ENCODE peak calls at places on chromosomes 7 and 10, in eight cellular contexts. L, Y, E, W, D, I, U and Z are unnamed samples.

GRCh38 chr10:129106314-129106713 is 360.7 kb upstream of the MGMT start:
- DNase-seq in D (no peak), E (no peak), Y (no peak), U (no peak), W (no peak), I (no peak), L (no peak), Z (no peak)

GRCh38 chr7:2607913-2608899 is 23.6 kb upstream of the TTYH3 start:
- DNase-seq in D (no peak), W (no peak), U (no peak), E (no peak), I (no peak), Y (no peak), L (no peak), Z (no peak)

GRCh38 chr10:70532554-70533188 is 54.1 kb downstream of the PALD1 start:
- DNase-seq in U (no peak), E (no peak), W (no peak), Y (no peak), I (no peak), L (no peak), D (no peak), Z (no peak)

GRCh38 chr10:48897438-48897790 is 42.2 kb downstream of the LRRC18 start:
- DNase-seq in Y (no peak), D (no peak), W (no peak), I (no peak), U (no peak), L (no peak), E (no peak), Z (no peak)

GRCh38 chr10:93190377-93190776 is 116.7 kb downstream of the CYP26A1 start:
- DNase-seq in Y (no peak), D (no peak), U (no peak), L (no peak), E (no peak), I (no peak), W (no peak), Z (no peak)

GRCh38 chr10:127117125-127117524 is 79.3 kb downstream of the INSYN2A start:
- DNase-seq in D (no peak), Y (peak; percentile 30), E (no peak), L (no peak), U (peak; percentile 50), I (no peak), W (peak; percentile 64), Z (peak; percentile 13)

GRCh38 chr7:139075871-139076686 is 33.4 kb downstream of the ZC3HAV1 start:
- DNase-seq in U (no peak), W (no peak), L (no peak), I (no peak), Y (no peak), E (no peak), D (no peak), Z (no peak)

GRCh38 chr10:47413531-47414226 is 29.6 kb upstream of the ZNF488 start:
- DNase-seq in U (no peak), E (no peak), D (no peak), Y (no peak), L (no peak), W (no peak), I (no peak), Z (no peak)

GRCh38 chr7:96080021-96080420 is 241.9 kb downstream of the SLC25A13 start:
- DNase-seq in Y (no peak), L (no peak), U (peak; percentile 2), D (peak; percentile 78), E (no peak), W (peak; percentile 37), I (no peak), Z (no peak)

GRCh38 chr10:69974551-69975155 is 78.0 kb upstream of the MACROH2A2 start:
- DNase-seq in Y (peak; percentile 92), I (no peak), L (no peak), W (peak; percentile 91), D (peak; percentile 54), E (no peak), U (no peak), Z (peak; percentile 67)

GRCh38 chr7:128351296-128352123 is 7.8 kb upstream of the RBM28 start:
- DNase-seq in U (no peak), Y (no peak), W (no peak), D (no peak), I (no peak), E (no peak), L (no peak), Z (no peak)

GRCh38 chr7:131488361-131488760 is 68.1 kb downstream of the PODXL start:
- DNase-seq in I (no peak), U (no peak), W (no peak), E (no peak), Y (no peak), L (no peak), D (no peak), Z (no peak)

GRCh38 chr10:131027256-131027655 is 284.3 kb downstream of the TCERG1L start:
- DNase-seq in W (no peak), E (no peak), Y (no peak), D (no peak), L (no peak), I (no peak), U (no peak), Z (no peak)

GRCh38 chr7:95766086-95766485 is 6.3 kb upstream of the DYNC1I1 start:
- DNase-seq in W (no peak), Y (no peak), L (no peak), I (no peak), D (no peak), E (no peak), U (no peak), Z (no peak)

GRCh38 chr10:58921366-58921947 is 255.0 kb upstream of the PHYHIPL start:
- DNase-seq in U (no peak), L (no peak), I (no peak), E (no peak), D (no peak), Y (no peak), W (no peak), Z (no peak)

GRCh38 chr10:10794776-10795175 is 222.9 kb upstream of the CELF2 start:
- DNase-seq in D (no peak), E (no peak), W (peak; percentile 83), L (no peak), U (peak; percentile 94), I (no peak), Y (no peak), Z (no peak)

GRCh38 chr10:63548860-63549259 is 27.7 kb downstream of the REEP3 start:
- DNase-seq in U (no peak), Y (no peak), W (no peak), E (no peak), I (no peak), D (no peak), L (no peak), Z (no peak)

GRCh38 chr7:105246195-105247078 is 142.3 kb downstream of the SRPK2 start:
- DNase-seq in U (no peak), D (peak; percentile 34), W (no peak), E (no peak), L (no peak), I (no peak), Y (no peak), Z (no peak)

GRCh38 chr10:36393800-36394199 is 731.6 kb upstream of the ANKRD30A start:
- DNase-seq in L (no peak), U (no peak), D (no peak), Y (no peak), I (no peak), W (no peak), E (no peak), Z (no peak)

GRCh38 chr10:73909716-73910115 is 1.2 kb upstream of the PLAU start:
- DNase-seq in E (no peak), W (no peak), I (no peak), L (no peak), U (no peak), D (no peak), Y (no peak), Z (no peak)

GRCh38 chr10:82874671-82875070 is 999.7 kb downstream of the NRG3 start:
- DNase-seq in Y (no peak), I (no peak), W (no peak), L (no peak), E (no peak), D (no peak), U (no peak), Z (no peak)

GRCh38 chr10:124602121-124602561 is 140.5 kb downstream of the LHPP start:
- DNase-seq in U (no peak), Y (no peak), D (no peak), L (no peak), I (no peak), W (no peak), E (no peak), Z (no peak)

GRCh38 chr10:133258066-133258817 is 18.4 kb downstream of the ADAM8 start:
- DNase-seq in E (no peak), Y (no peak), L (no peak), D (peak; percentile 9), U (no peak), I (no peak), W (no peak), Z (no peak)

GRCh38 chr10:92074126-92074887 is 150.7 kb downstream of the BTAF1 start:
- DNase-seq in E (no peak), I (no peak), W (peak; percentile 6), L (no peak), Y (no peak), U (no peak), D (no peak), Z (no peak)

GRCh38 chr7:1542329-1542728 is 11.8 kb downstream of the MAFK start:
- DNase-seq in U (no peak), D (no peak), L (no peak), W (no peak), Y (no peak), E (no peak), I (no peak), Z (no peak)

GRCh38 chr7:36159618-36160017 is 6.6 kb downstream of the EEPD1 start:
- DNase-seq in L (no peak), Y (no peak), W (no peak), U (no peak), E (no peak), D (no peak), I (no peak), Z (no peak)

GRCh38 chr7:138460649-138461607 is 869 bp downstream of the TRIM24 start:
- DNase-seq in I (no peak), L (peak; percentile 24), U (peak; percentile 9), W (peak; percentile 33), D (peak; percentile 96), E (peak; percentile 45), Y (no peak), Z (no peak)

GRCh38 chr7:102080371-102081243 is 206.1 kb upstream of the SH2B2 start:
- DNase-seq in E (peak; percentile 52), I (no peak), L (no peak), U (no peak), D (no peak), W (no peak), Y (no peak), Z (no peak)